ENCODE peak calls at places on chromosomes 3 and 15, in six cellular contexts. X is right lobe of liver; O is activated naive CD4-positive, alpha-beta T cell treated with anti-CD3 and anti-CD28 coated beads, Interleukin-2, amount 50 U/mL, for 72 hours; U is GM13977; M is heart left ventricle; C is stimulated activated CD4-positive, alpha-beta T cell treated with anti-CD3 and anti-CD28 coated beads, Interleukin-1b, Interleukin-23, amount 100 ng/mL, for 48 hours. R is an unnamed sample.

GRCh38 chr3:149288655-149289054 is 44.8 kb downstream of the TM4SF18 start:
- DNase-seq in X (no peak), U (no peak), C (no peak), M (no peak), O (no peak), R (no peak)

GRCh38 chr3:124140751-124141150 is 148.8 kb upstream of the ROPN1 start:
- DNase-seq in O (no peak), X (no peak), U (no peak), C (no peak), M (no peak), R (no peak)

GRCh38 chr3:188956839-188957489 is 214.8 kb upstream of the TPRG1 start:
- DNase-seq in M (no peak), O (no peak), U (no peak), X (no peak), C (no peak), R (no peak)

GRCh38 chr3:65597225-65597951 is 441.3 kb downstream of the MAGI1 start:
- DNase-seq in U (no peak), O (no peak), M (peak; percentile 43), X (no peak), C (no peak), R (no peak)

GRCh38 chr15:31887246-31887645 is 143.1 kb upstream of the CHRNA7 start:
- DNase-seq in C (no peak), O (no peak), M (no peak), X (no peak), U (no peak), R (no peak)

GRCh38 chr15:50765202-50765967 is at the start of gene SPPL2A:
- DNase-seq in X (peak; percentile 91), O (peak; percentile 81), C (peak; percentile 92), U (peak; percentile 93), M (peak; percentile 94), R (peak; percentile 88)

GRCh38 chr3:149352556-149352955 is 19.1 kb upstream of the TM4SF18 start:
- DNase-seq in M (peak; percentile 54), O (peak; percentile 23), C (peak; percentile 27), U (peak; percentile 64), X (peak; percentile 58), R (peak; percentile 65)

GRCh38 chr15:63764124-63764827 is 69.5 kb downstream of the HERC1 start:
- DNase-seq in U (no peak), C (no peak), X (no peak), M (no peak), O (no peak), R (no peak)

GRCh38 chr3:155704771-155705559 is 39.9 kb downstream of the PLCH1 start:
- DNase-seq in C (no peak), U (no peak), X (no peak), O (no peak), M (no peak), R (no peak)

GRCh38 chr15:56460046-56460445 is 4.9 kb downstream of the MNS1 start:
- DNase-seq in U (no peak), O (no peak), X (no peak), C (no peak), M (no peak), R (no peak)

GRCh38 chr3:128620268-128620691 is 30.3 kb downstream of the RPN1 start:
- DNase-seq in U (no peak), O (no peak), C (peak; percentile 49), M (no peak), X (no peak), R (no peak)

GRCh38 chr3:54888873-54889272 is 39.0 kb downstream of the LRTM1 start:
- DNase-seq in M (no peak), C (no peak), U (no peak), O (no peak), X (no peak), R (no peak)

GRCh38 chr3:42080452-42080872 is 10.7 kb upstream of the TRAK1 start:
- DNase-seq in C (peak; percentile 29), M (no peak), X (no peak), U (no peak), O (peak; percentile 38), R (no peak)

GRCh38 chr15:96978937-96979473 is 648.5 kb downstream of the NR2F2 start:
- DNase-seq in C (no peak), X (no peak), U (no peak), O (no peak), M (no peak), R (no peak)

GRCh38 chr3:4524423-4524769 is 31.2 kb downstream of the ITPR1 start:
- DNase-seq in C (no peak), U (no peak), X (no peak), O (no peak), M (peak; percentile 42), R (no peak)

GRCh38 chr3:48285132-48285531 is 44.2 kb downstream of the ZNF589 start:
- DNase-seq in X (no peak), O (no peak), C (no peak), U (no peak), M (no peak), R (no peak)

GRCh38 chr15:40105517-40106202 is 3.0 kb downstream of the BMF start:
- DNase-seq in C (peak; percentile 60), X (no peak), M (no peak), U (peak; percentile 80), O (peak; percentile 58), R (no peak)

GRCh38 chr3:45817788-45818523 is 21.6 kb upstream of the SLC6A20 start:
- DNase-seq in M (peak; percentile 55), U (no peak), X (no peak), C (no peak), O (no peak), R (peak; percentile 58)

GRCh38 chr3:46897031-46897430 is 19.5 kb downstream of the PTH1R start:
- DNase-seq in U (no peak), X (peak; percentile 3), C (no peak), O (no peak), M (peak; percentile 15), R (no peak)

GRCh38 chr3:41202075-41202833 is 2.9 kb downstream of the CTNNB1 start:
- DNase-seq in C (no peak), M (no peak), O (no peak), U (no peak), X (no peak), R (no peak)

GRCh38 chr3:61521229-61521628 is 40.1 kb upstream of the PTPRG start:
- DNase-seq in O (peak; percentile 34), U (peak; percentile 68), M (no peak), C (peak; percentile 76), X (no peak), R (no peak)

GRCh38 chr3:104145164-104145563 is 1221.5 kb upstream of the ALCAM start:
- DNase-seq in X (no peak), U (no peak), C (no peak), O (no peak), M (no peak), R (no peak)

GRCh38 chr3:197422506-197422905 is 124.1 kb upstream of the DLG1 start:
- DNase-seq in X (no peak), M (no peak), U (no peak), O (no peak), C (no peak), R (no peak)

GRCh38 chr3:86147119-86147518 is 843.8 kb downstream of the VGLL3 start:
- DNase-seq in M (no peak), C (no peak), O (no peak), X (no peak), U (no peak), R (no peak)

GRCh38 chr3:61919371-61919770 is 358.0 kb downstream of the PTPRG start:
- DNase-seq in U (no peak), X (no peak), C (no peak), O (no peak), M (no peak), R (no peak)

GRCh38 chr3:197595470-197596185 is 39.9 kb upstream of the BDH1 start:
- DNase-seq in X (no peak), U (no peak), C (no peak), M (no peak), O (no peak), R (no peak)

GRCh38 chr3:188390775-188391443 is 237.0 kb downstream of the LPP start:
- DNase-seq in M (no peak), C (no peak), X (no peak), O (no peak), U (no peak), R (no peak)

GRCh38 chr15:70519616-70520015 is 243.7 kb downstream of the UACA start:
- DNase-seq in U (no peak), X (no peak), O (no peak), C (no peak), M (no peak), R (no peak)

GRCh38 chr15:49495993-49496747 is 73.1 kb downstream of the FGF7 start:
- DNase-seq in M (no peak), O (no peak), U (no peak), C (no peak), X (no peak), R (no peak)

GRCh38 chr15:32641517-32642059 is at the start of gene SCG5:
- DNase-seq in X (no peak), M (no peak), U (no peak), O (no peak), C (no peak), R (no peak)

GRCh38 chr3:176650478-176650877 is 546.8 kb downstream of the TBL1XR1 start:
- DNase-seq in O (no peak), X (no peak), C (no peak), M (no peak), U (no peak), R (no peak)

GRCh38 chr3:137869022-137869421 is 104.9 kb downstream of the SOX14 start:
- DNase-seq in U (no peak), X (no peak), C (no peak), M (no peak), O (no peak), R (no peak)

GRCh38 chr3:189790658-189791057 is 159.5 kb downstream of the TP63 start:
- DNase-seq in M (no peak), X (no peak), U (no peak), O (no peak), C (no peak), R (no peak)

GRCh38 chr15:67865331-67865730 is 25.5 kb upstream of the RNU6-1 start:
- DNase-seq in X (no peak), O (no peak), C (no peak), M (no peak), U (no peak), R (no peak)

GRCh38 chr3:62636235-62636826 is 238.9 kb downstream of the CADPS start:
- DNase-seq in M (no peak), U (no peak), O (no peak), X (no peak), C (no peak), R (no peak)